ENCODE peak calls at places on chromosomes 4 and X, in nine cellular contexts. S is body of pancreas, B is colonic mucosa, R is thoracic aorta, T is adrenal gland, D is left lung, U is AG04450, F is spleen, Y is dorsolateral prefrontal cortex. Q is an unnamed sample.

GRCh38 chr4:23455482-23455881 is 434.4 kb downstream of the PPARGC1A start:
- DNase-seq in U (no peak), S (peak; percentile 46), D (no peak), B (peak; percentile 28), F (no peak), T (peak; percentile 22), R (no peak), Y (no peak), Q (no peak)

GRCh38 chr4:134691915-134692314 is 490.3 kb upstream of the PABPC4L start:
- DNase-seq in D (no peak), Y (no peak), R (no peak), F (no peak), U (no peak), S (no peak), T (no peak), B (no peak), Q (no peak)

GRCh38 chr4:138867404-138867803 is 148.2 kb upstream of the NOCT start:
- DNase-seq in S (no peak), B (no peak), T (no peak), U (no peak), D (no peak), F (no peak), R (no peak), Y (no peak), Q (no peak)

GRCh38 chrX:152861116-152861515 is 30.3 kb downstream of the NSDHL start:
- DNase-seq in U (peak; percentile 13), S (no peak), D (no peak), R (no peak), F (no peak), Y (no peak), B (no peak), T (no peak), Q (peak; percentile 26)

GRCh38 chr4:183424109-183424751 is 20.2 kb upstream of the CDKN2AIP start:
- DNase-seq in R (no peak), U (no peak), D (no peak), Y (no peak), S (no peak), F (no peak), B (peak; percentile 75), T (no peak), Q (no peak)

GRCh38 chr4:145891958-145892357 is 46.7 kb downstream of the ZNF827 start:
- DNase-seq in R (no peak), U (no peak), T (no peak), B (no peak), D (no peak), F (no peak), Y (no peak), S (no peak), Q (no peak)

GRCh38 chr4:3529363-3529762 is 2.9 kb downstream of the LRPAP1 start:
- DNase-seq in U (no peak), B (no peak), S (peak; percentile 64), R (no peak), D (peak; percentile 83), T (peak; percentile 38), F (peak; percentile 86), Y (no peak), Q (no peak)

GRCh38 chr4:184843984-184844554 is 18.3 kb upstream of the ACSL1 start:
- DNase-seq in B (no peak), D (no peak), Y (no peak), F (no peak), T (no peak), S (no peak), R (no peak), U (no peak), Q (no peak)

GRCh38 chr4:100736651-100737450 is 219.0 kb upstream of the EMCN start:
- DNase-seq in Y (no peak), B (no peak), T (peak; percentile 21), S (no peak), F (no peak), U (no peak), D (no peak), R (no peak), Q (peak; percentile 54)

GRCh38 chr4:184100297-184100885 is 117.3 kb downstream of the ENPP6 start:
- DNase-seq in U (no peak), D (peak; percentile 92), B (peak; percentile 60), Y (no peak), F (peak; percentile 86), S (peak; percentile 38), T (peak; percentile 36), R (no peak), Q (no peak)

GRCh38 chrX:40105791-40106676 is 8.3 kb upstream of the BCOR start:
- DNase-seq in R (no peak), B (peak; percentile 78), S (peak; percentile 78), T (peak; percentile 75), U (no peak), F (peak; percentile 91), Y (peak; percentile 72), D (peak; percentile 90), Q (no peak)

GRCh38 chr4:8276358-8277240 is 7.0 kb downstream of the HTRA3 start:
- DNase-seq in D (peak; percentile 80), B (no peak), S (no peak), F (peak; percentile 57), T (no peak), U (no peak), R (no peak), Y (no peak), Q (no peak)

GRCh38 chr4:188780028-188780427 is 640.8 kb downstream of the TRIML1 start:
- DNase-seq in S (no peak), Y (no peak), U (no peak), D (no peak), R (no peak), T (no peak), F (no peak), B (no peak), Q (no peak)

GRCh38 chr4:139312552-139313332 is 10.5 kb upstream of the NDUFC1 start:
- DNase-seq in D (no peak), Y (no peak), T (no peak), R (no peak), U (no peak), B (no peak), S (no peak), F (no peak), Q (no peak)

GRCh38 chrX:133085785-133086184 is 11.1 kb downstream of the USP26 start:
- DNase-seq in Y (no peak), U (no peak), S (peak; percentile 1), B (peak; percentile 71), T (no peak), R (no peak), D (no peak), F (no peak), Q (peak; percentile 41)

GRCh38 chr4:10186228-10187214 is 69.9 kb upstream of the WDR1 start:
- DNase-seq in F (no peak), B (no peak), T (no peak), Y (no peak), U (no peak), D (no peak), R (no peak), S (no peak), Q (no peak)

GRCh38 chrX:107454302-107454701 is 4.8 kb downstream of the FRMPD3 start:
- DNase-seq in S (no peak), D (no peak), Y (no peak), F (no peak), R (no peak), T (no peak), U (no peak), B (no peak), Q (peak; percentile 47)

GRCh38 chrX:153744210-153745066 is 19.6 kb upstream of the PLXNB3 start:
- DNase-seq in D (peak; percentile 62), R (no peak), F (peak; percentile 77), B (peak; percentile 51), U (no peak), Y (no peak), S (no peak), T (peak; percentile 31), Q (no peak)

GRCh38 chrX:124573458-124573857 is 227.1 kb downstream of the SH2D1A start:
- DNase-seq in R (no peak), U (no peak), T (no peak), F (no peak), B (no peak), Y (no peak), S (no peak), D (no peak), Q (no peak)
- H3K27me3 ChIP-seq in R (no peaks in the 10 kb centered on the region), U (no peaks in the 10 kb centered on the region), T (no peaks in the 10 kb centered on the region), F (no peaks in the 10 kb centered on the region), B (no peaks in the 10 kb centered on the region), Y (no peaks in the 10 kb centered on the region), S (no peaks in the 10 kb centered on the region), D (no peaks in the 10 kb centered on the region), Q (no peaks in the 10 kb centered on the region)

GRCh38 chrX:21738950-21739287 is 19.0 kb downstream of the SMPX start:
- DNase-seq in D (no peak), Y (no peak), S (no peak), R (no peak), F (no peak), U (no peak), T (no peak), B (no peak), Q (no peak)
- TF ChIP-seq CTCF in D (no peak), Y (no peak), S (no peak), R (no peak), F (no peak), U (no peak), T (no peak), B (no peak), Q (no peak)

DNA sequence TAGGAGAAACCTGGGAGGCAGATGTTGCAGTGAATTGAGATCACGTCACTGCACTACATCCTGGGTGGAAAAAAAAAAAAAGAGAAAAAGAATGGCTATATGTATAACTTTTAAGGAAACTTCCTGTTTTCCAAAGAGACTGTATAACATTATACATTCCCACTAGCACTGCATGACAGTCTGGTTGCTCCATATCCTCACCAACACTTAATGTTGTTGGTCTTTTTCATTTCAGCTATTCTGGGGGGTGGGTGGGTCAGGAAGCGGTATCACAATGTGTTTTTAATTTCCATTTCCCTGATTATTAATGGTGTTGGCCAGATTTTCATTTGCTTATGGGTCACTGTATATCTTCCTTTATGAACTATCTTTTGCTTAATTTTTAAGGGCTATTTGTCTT is 13.4 kb downstream of the LRIT3 start:
- DNase-seq in B (no peak), F (no peak), Y (no peak), T (no peak), R (no peak), S (no peak), U (no peak), D (no peak), Q (no peak)
- H3K4me3 ChIP-seq in B (no peak overlapping the region), F (no peak overlapping the region), Y (no peak overlapping the region), T (no peak overlapping the region), R (no peak overlapping the region), S (no peak overlapping the region), U (no peak overlapping the region), D (no peak overlapping the region), Q (no peak overlapping the region)

GRCh38 chr4:41363384-41363981 is 106.8 kb downstream of the UCHL1 start:
- DNase-seq in D (no peak), S (peak; percentile 18), T (peak; percentile 46), F (peak; percentile 51), U (no peak), B (no peak), R (no peak), Y (no peak), Q (peak; percentile 50)

GRCh38 chr4:41365726-41366125 is 109.0 kb downstream of the UCHL1 start:
- DNase-seq in F (peak; percentile 33), S (no peak), R (no peak), B (no peak), T (no peak), D (no peak), Y (peak; percentile 87), U (no peak), Q (no peak)

GRCh38 chr4:41366911-41367517 is 110.3 kb downstream of the UCHL1 start:
- DNase-seq in S (no peak), U (no peak), B (no peak), T (no peak), R (no peak), F (no peak), Y (no peak), D (no peak), Q (no peak)

GRCh38 chr4:41362647-41363383 is 106.1 kb downstream of the UCHL1 start:
- DNase-seq in U (no peak), F (peak; percentile 51), R (no peak), B (no peak), Y (peak; percentile 34), D (no peak), S (no peak), T (peak; percentile 29), Q (no peak)

GRCh38 chr4:41364871-41365270 is 108.1 kb downstream of the UCHL1 start:
- DNase-seq in T (peak; percentile 25), S (no peak), D (no peak), Y (no peak), R (no peak), B (no peak), U (no peak), F (no peak), Q (no peak)
- H3K27me3 ChIP-seq in T (no peaks in the 10 kb centered on the region), S (no peaks in the 10 kb centered on the region), D (peaks cover 34% of the 10 kb centered on the region), Y (no peaks in the 10 kb centered on the region), R (no peaks in the 10 kb centered on the region), B (no peaks in the 10 kb centered on the region), U (peaks cover 27% of the 10 kb centered on the region), F (peaks cover 36% of the 10 kb centered on the region), Q (peaks cover 8% of the 10 kb centered on the region)

Q was measured in kidney epithelial cell.